ENCODE peak calls at places on chromosomes 2 and 18, in ten cellular contexts. W is DMS153; E is activated T-cell treated with anti-CD3 and anti-CD28 coated beads for 1 hour; B is NCI-H2081 treated with DMSO at 0.1 percent for 48 hours; Q is stimulated activated naive B cell treated with anti-CD40 and anti-IgM and Interleukin-4, amounts not matched to agents 10 μg/mL and 1 μg/mL and 100 μg/mL, for 72 hours; X is EH; J is activated naive CD4-positive, alpha-beta T cell treated with anti-CD3 and anti-CD28 coated beads, Interleukin-2, amount 10 ng/mL, durations not matched to agents 7 days and 5 days; U is activated CD8-positive, alpha-beta memory T cell treated with anti-CD3 and anti-CD28 coated beads, Interleukin-2, amount 50 U/mL, for 48 hours; I is activated gamma-delta T cell treated with Interleukin-2 at 50 U/mL for 16 hours; F is EL. D is an unnamed sample.

GRCh38 chr18:57426187-57426586 is 9.0 kb upstream of the ONECUT2 start:
- DNase-seq in E (no peak), Q (no peak), X (no peak), U (no peak), W (no peak), F (no peak), I (no peak), B (no peak), J (no peak), D (no peak)

GRCh38 chr2:127103243-127104165 is 3.5 kb downstream of the BIN1 start:
- DNase-seq in J (no peak), F (no peak), U (no peak), W (no peak), X (no peak), I (no peak), Q (no peak), B (no peak), E (no peak), D (no peak)

GRCh38 chr2:127884436-127884835 is 1.3 kb downstream of the AMMECR1L start:
- DNase-seq in U (no peak), E (no peak), J (no peak), F (peak; percentile 58), I (no peak), B (no peak), W (no peak), X (peak; percentile 77), Q (no peak), D (no peak)

GRCh38 chr2:190809139-190809764 is 71.4 kb upstream of the GLS start:
- DNase-seq in I (no peak), U (no peak), X (peak; percentile 56), J (no peak), Q (no peak), E (no peak), F (no peak), W (peak; percentile 24), B (no peak), D (no peak)

GRCh38 chr2:174951746-174952145 is 53.4 kb downstream of the CHN1 start:
- DNase-seq in Q (no peak), F (peak; percentile 75), E (no peak), X (peak; percentile 93), U (no peak), W (peak; percentile 58), I (no peak), B (no peak), J (no peak), D (no peak)

GRCh38 chr2:215900203-215900611 is 113.1 kb downstream of the MREG start:
- DNase-seq in U (no peak), E (no peak), I (no peak), Q (no peak), F (no peak), W (no peak), B (no peak), J (no peak), X (peak; percentile 70), D (peak; percentile 63)

GRCh38 chr18:79616651-79617518 is 62.7 kb upstream of the CTDP1 start:
- DNase-seq in Q (no peak), U (no peak), E (no peak), F (peak; percentile 13), W (no peak), X (peak; percentile 27), I (no peak), B (no peak), J (no peak), D (no peak)

GRCh38 chr2:206518997-206519396 is 75.7 kb downstream of the ADAM23 start:
- DNase-seq in X (no peak), E (no peak), U (no peak), F (no peak), Q (no peak), I (no peak), B (no peak), J (no peak), W (no peak), D (no peak)

GRCh38 chr2:19883971-19884720 is 17.6 kb downstream of the TTC32 start:
- DNase-seq in U (peak; percentile 28), B (no peak), F (no peak), Q (no peak), E (no peak), X (no peak), W (no peak), I (no peak), J (no peak), D (no peak)

GRCh38 chr2:168926621-168927386 is 25.7 kb downstream of the G6PC2 start:
- DNase-seq in E (no peak), U (no peak), Q (no peak), X (no peak), F (no peak), W (no peak), I (no peak), J (no peak), B (no peak), D (no peak)

GRCh38 chr2:238090887-238091286 is 9.3 kb upstream of the ESPNL start:
- DNase-seq in B (no peak), I (no peak), U (peak; percentile 44), F (no peak), W (no peak), J (no peak), Q (no peak), E (no peak), X (no peak), D (no peak)

GRCh38 chr2:73418343-73418742 is 32.7 kb downstream of the ALMS1 start:
- DNase-seq in E (no peak), B (no peak), I (no peak), X (peak; percentile 79), J (no peak), Q (no peak), F (peak; percentile 47), W (no peak), U (no peak), D (no peak)

GRCh38 chr18:75654928-75655745 is 227.6 kb upstream of the SMIM21 start:
- DNase-seq in X (no peak), B (no peak), J (no peak), W (no peak), F (no peak), I (no peak), U (no peak), E (no peak), Q (no peak), D (no peak)

GRCh38 chr18:23238651-23239349 is 103.5 kb downstream of the CABLES1 start:
- DNase-seq in I (no peak), F (peak; percentile 78), Q (no peak), J (no peak), W (no peak), X (peak; percentile 79), E (no peak), B (no peak), U (no peak), D (no peak)

GRCh38 chr18:50506362-50506761 is 53.5 kb upstream of the MAPK4 start:
- DNase-seq in F (no peak), U (no peak), W (no peak), X (no peak), B (no peak), E (no peak), Q (no peak), I (no peak), J (no peak), D (no peak)

GRCh38 chr18:14768241-14768640 is 20.3 kb downstream of the ANKRD30B start:
- DNase-seq in W (no peak), F (no peak), X (no peak), J (no peak), I (no peak), E (no peak), B (no peak), U (no peak), Q (no peak), D (no peak)

GRCh38 chr2:10028407-10028987 is 14.9 kb upstream of the KLF11 start:
- DNase-seq in Q (no peak), J (no peak), F (no peak), E (no peak), U (no peak), W (no peak), I (no peak), X (peak; percentile 16), B (no peak), D (no peak)

GRCh38 chr18:60996822-60997221 is 336.4 kb upstream of the CDH20 start:
- DNase-seq in I (no peak), Q (no peak), B (no peak), J (no peak), E (no peak), W (no peak), F (no peak), X (no peak), U (no peak), D (no peak)

GRCh38 chr18:48801728-48802542 is 148.8 kb downstream of the SMAD7 start:
- DNase-seq in U (peak; percentile 52), E (no peak), F (no peak), W (no peak), I (no peak), J (peak; percentile 11), X (no peak), B (no peak), Q (no peak), D (no peak)

GRCh38 chr18:63731215-63731614 is 28.5 kb downstream of the SERPINB11 start:
- DNase-seq in Q (no peak), W (no peak), E (no peak), U (no peak), I (no peak), F (no peak), J (no peak), X (no peak), B (no peak), D (no peak)

GRCh38 chr18:42545825-42546224 is 569.7 kb downstream of the RIT2 start:
- DNase-seq in Q (no peak), B (no peak), I (no peak), W (no peak), J (no peak), X (no peak), U (no peak), F (no peak), E (no peak), D (no peak)

GRCh38 chr2:133884739-133885381 is 316.6 kb upstream of the NCKAP5 start:
- DNase-seq in Q (no peak), B (no peak), W (no peak), F (peak; percentile 12), J (no peak), E (no peak), I (no peak), X (peak; percentile 50), U (no peak), D (peak; percentile 9)

GRCh38 chr2:128466377-128467175 is 147.9 kb upstream of the HS6ST1 start:
- DNase-seq in J (no peak), U (peak; percentile 34), B (no peak), F (no peak), X (no peak), E (no peak), W (no peak), I (no peak), Q (no peak), D (no peak)

GRCh38 chr2:13193900-13194299 is 477.2 kb downstream of the TRIB2 start:
- DNase-seq in Q (no peak), J (no peak), U (no peak), B (peak; percentile 9), X (peak; percentile 1), W (no peak), E (no peak), F (peak; percentile 12), I (no peak), D (peak; percentile 2)

D was measured in AML-193.